ENCODE peak calls at places on chromosomes 6 and 20, in eight cellular contexts. T is GM04504; K is dermis microvascular lymphatic vessel endothelial cell; Z is NCI-H1930; D is progenitor cell of endocrine pancreas; Q is stimulated activated CD4-positive, alpha-beta T cell treated with anti-CD3 and anti-CD28 coated beads, TNF-alpha, amount 100 ng/mL, for 1 hour; N is lung; E is NCI-H1105. L is an unnamed sample.

GRCh38 chr6:119337252-119337651 is 12.3 kb downstream of the MAN1A1 start:
- DNase-seq in N (no peak), E (no peak), Z (no peak), Q (no peak), K (no peak), D (no peak), T (no peak), L (no peak)

GRCh38 chr6:117200067-117200466 is 65.3 kb upstream of the VGLL2 start:
- DNase-seq in Z (no peak), Q (no peak), N (no peak), K (no peak), T (no peak), E (no peak), D (no peak), L (no peak)

GRCh38 chr6:167550936-167551633 is 226.2 kb downstream of the TTLL2 start:
- DNase-seq in Q (no peak), D (no peak), Z (no peak), E (peak), T (no peak), N (peak), K (no peak), L (no peak)

GRCh38 chr6:132933085-132933484 is 118.7 kb downstream of the RPS12 start:
- DNase-seq in Z (peak), Q (no peak), N (no peak), T (no peak), K (no peak), D (no peak), E (peak), L (no peak)

GRCh38 chr20:1816384-1817381 is 78.5 kb upstream of the SIRPA start:
- DNase-seq in N (no peak), Q (no peak), Z (no peak), D (no peak), T (peak), E (peak), K (peak), L (no peak)

GRCh38 chr6:50849016-50849748 is 30.5 kb downstream of the TFAP2B start:
- DNase-seq in Q (no peak), E (no peak), Z (no peak), N (no peak), T (no peak), K (no peak), D (no peak), L (no peak)

GRCh38 chr6:73722318-73723060 is 26.5 kb downstream of the CD109 start:
- DNase-seq in E (no peak), T (peak), Q (no peak), K (no peak), Z (no peak), D (no peak), N (no peak), L (no peak)

GRCh38 chr20:35479798-35480197 is 24.4 kb downstream of the CEP250 start:
- DNase-seq in T (no peak), K (no peak), N (no peak), Q (no peak), Z (no peak), E (no peak), D (no peak), L (no peak)

GRCh38 chr20:48607544-48607865 is 220.3 kb downstream of the PREX1 start:
- DNase-seq in D (no peak), N (no peak), T (no peak), Z (no peak), K (no peak), E (no peak), Q (no peak), L (no peak)

GRCh38 chr6:75283907-75284284 is 696 bp downstream of the TMEM30A start:
- DNase-seq in N (no peak), E (no peak), K (no peak), T (no peak), Q (no peak), Z (no peak), D (no peak), L (no peak)

GRCh38 chr6:14031516-14031915 is 86.1 kb upstream of the CD83 start:
- DNase-seq in E (no peak), K (no peak), N (no peak), T (no peak), D (no peak), Z (no peak), Q (no peak), L (no peak)

GRCh38 chr6:46453756-46454316 is 37.4 kb downstream of the RCAN2 start:
- DNase-seq in T (peak), N (no peak), K (no peak), Z (no peak), Q (no peak), D (no peak), E (no peak), L (no peak)

GRCh38 chr6:7106752-7107577 is 796 bp upstream of the RREB1 start:
- DNase-seq in K (no peak), E (no peak), Z (no peak), N (peak), Q (peak), D (peak), T (no peak), L (peak)

GRCh38 chr6:15698474-15698873 is 35.6 kb upstream of the DTNBP1 start:
- DNase-seq in D (no peak), K (no peak), T (no peak), N (no peak), Q (no peak), Z (no peak), E (no peak), L (no peak)

GRCh38 chr6:43107344-43108062 is 31.4 kb downstream of the PTK7 start:
- DNase-seq in E (peak), K (no peak), Q (no peak), Z (no peak), D (no peak), T (no peak), N (no peak), L (no peak)

GRCh38 chr6:41191569-41191968 is 9.4 kb downstream of the TREML2 start:
- DNase-seq in D (no peak), T (no peak), Z (no peak), N (no peak), K (peak), Q (peak), E (no peak), L (peak)

GRCh38 chr6:137423444-137424168 is 70.6 kb downstream of the OLIG3 start:
- DNase-seq in N (no peak), D (no peak), E (no peak), T (no peak), Q (no peak), Z (no peak), K (no peak), L (no peak)

GRCh38 chr6:86856937-86857563 is 80.3 kb upstream of the HTR1E start:
- DNase-seq in T (peak), D (peak), E (peak), Q (no peak), N (no peak), K (peak), Z (no peak), L (peak)

GRCh38 chr6:50850223-50850751 is 31.6 kb downstream of the TFAP2B start:
- DNase-seq in D (no peak), E (peak), Z (peak), N (no peak), K (no peak), Q (no peak), T (peak), L (peak)

GRCh38 chr20:48679603-48680002 is 148.2 kb downstream of the PREX1 start:
- DNase-seq in E (no peak), Z (no peak), K (no peak), D (no peak), N (no peak), Q (no peak), T (no peak), L (no peak)

GRCh38 chr6:98823845-98824162 is 10.6 kb upstream of the POU3F2 start:
- DNase-seq in K (no peak), N (no peak), Q (no peak), D (no peak), T (no peak), Z (no peak), E (no peak), L (no peak)

GRCh38 chr20:14992961-14993360 is 655.5 kb upstream of the FLRT3 start:
- DNase-seq in K (no peak), E (no peak), Q (no peak), Z (no peak), D (no peak), N (no peak), T (peak), L (no peak)

GRCh38 chr6:56259682-56260081 is 12.3 kb upstream of the COL21A1 start:
- DNase-seq in Q (no peak), T (no peak), D (no peak), N (no peak), K (no peak), Z (no peak), E (peak), L (no peak)

GRCh38 chr6:43125555-43125954 is 45.5 kb upstream of the SRF start:
- DNase-seq in Z (no peak), N (no peak), Q (no peak), K (no peak), D (no peak), E (no peak), T (no peak), L (no peak)

GRCh38 chr6:138692058-138692977 is 81.3 kb upstream of the CCDC28A start:
- DNase-seq in K (no peak), D (peak), E (peak), Z (peak), T (peak), N (peak), Q (peak), L (peak)

GRCh38 chr6:148343383-148343782 is 745 bp downstream of the SASH1 start:
- DNase-seq in K (no peak), N (no peak), T (no peak), D (no peak), E (no peak), Q (no peak), Z (no peak), L (no peak)

GRCh38 chr20:44153636-44154043 is 33.3 kb downstream of the JPH2 start:
- DNase-seq in Z (no peak), E (no peak), Q (no peak), T (no peak), K (no peak), N (no peak), D (no peak), L (no peak)

L was measured in HuH-7.